ENCODE peak calls at places on chromosomes 11 and 22, in four cellular contexts. A is AG08395; N is naive thymus-derived CD4-positive, alpha-beta T cell; F is uterus. L is an unnamed sample.
A peak's percentile ranks its signal among the peaks of the same experiment; 100 is the strongest.

GRCh38 chr22:44995715-44996114 is 14.1 kb downstream of the PHF21B start:
- DNase-seq in A (no peak), N (no peak), F (no peak), L (no peak)

GRCh38 chr11:6719588-6719987 is 36.4 kb upstream of the MRPL17 start:
- DNase-seq in A (no peak), N (no peak), F (no peak), L (no peak)

GRCh38 chr11:65811764-65812475 is 21.8 kb upstream of the SNX32 start:
- DNase-seq in A (no peak), N (no peak), F (no peak), L (no peak)

GRCh38 chr11:77471520-77472234 is 2.2 kb downstream of the PAK1 start:
- DNase-seq in A (no peak), N (no peak), F (no peak), L (no peak)

GRCh38 chr11:123251656-123252344 is 56.8 kb upstream of the CLMP start:
- DNase-seq in A (peak; percentile 52), N (no peak), F (peak; percentile 31), L (no peak)

GRCh38 chr22:45164217-45165123 is 745 bp downstream of the NUP50 start:
- DNase-seq in A (peak; percentile 16), N (peak; percentile 22), F (peak; percentile 32), L (no peak)

GRCh38 chr11:94217705-94218104 is 86.7 kb upstream of the IZUMO1R start:
- DNase-seq in A (no peak), N (no peak), F (no peak), L (no peak)

GRCh38 chr22:30097861-30098260 is 17.6 kb downstream of the HORMAD2 start:
- DNase-seq in A (no peak), N (no peak), F (no peak), L (no peak)

L was measured in Jurkat, Clone E6-1.